ENCODE peak calls at places on chromosome 1, in nine cellular contexts. One of them, this sample, is unnamed.

GRCh38 chr1:40662864-40663263 is 2.6 kb downstream of the RIMS3 start:
- DNase-seq in A549: no peak
- DNase-seq in HCT116: no peak
- DNase-seq in HL-60: no peak
- DNase-seq in SK-N-SH: no peak
- DNase-seq in K562: no peak
- DNase-seq in GM12878: no peak
- DNase-seq in Panc1: no peak
- DNase-seq in HepG2: no peak
- DNase-seq in this sample: no peak

GRCh38 chr1:170340259-170340658 is 191.7 kb upstream of the GORAB start:
- DNase-seq in A549: no peak
- DNase-seq in HCT116: no peak
- DNase-seq in HL-60: no peak
- DNase-seq in SK-N-SH: no peak
- DNase-seq in K562: no peak
- DNase-seq in GM12878: no peak
- DNase-seq in Panc1: no peak
- DNase-seq in HepG2: no peak
- DNase-seq in this sample: no peak

GRCh38 chr1:246689409-246689997 is 34.7 kb upstream of the SCCPDH start:
- DNase-seq in A549: peak; percentile 94
- DNase-seq in HCT116: peak; percentile 52
- DNase-seq in HL-60: peak; percentile 76
- DNase-seq in SK-N-SH: peak; percentile 88
- DNase-seq in K562: peak; percentile 72
- DNase-seq in GM12878: peak; percentile 34
- DNase-seq in Panc1: peak; percentile 62
- DNase-seq in HepG2: peak; percentile 77
- DNase-seq in this sample: peak; percentile 92

GRCh38 chr1:204829133-204829532 is 41.5 kb upstream of the NFASC start:
- DNase-seq in A549: no peak
- DNase-seq in HCT116: no peak
- DNase-seq in HL-60: no peak
- DNase-seq in SK-N-SH: no peak
- DNase-seq in K562: no peak
- DNase-seq in GM12878: no peak
- DNase-seq in Panc1: no peak
- DNase-seq in HepG2: no peak
- DNase-seq in this sample: peak; percentile 52

GRCh38 chr1:12594966-12595838 is 22.8 kb downstream of the DHRS3 start:
- DNase-seq in A549: peak; percentile 69
- DNase-seq in HCT116: no peak
- DNase-seq in HL-60: no peak
- DNase-seq in SK-N-SH: peak; percentile 90
- DNase-seq in K562: no peak
- DNase-seq in GM12878: no peak
- DNase-seq in Panc1: no peak
- DNase-seq in HepG2: no peak
- DNase-seq in this sample: peak; percentile 89

GRCh38 chr1:81305997-81306452 is 494.7 kb upstream of the ADGRL2 start:
- DNase-seq in A549: peak; percentile 14
- DNase-seq in HCT116: no peak
- DNase-seq in HL-60: peak; percentile 22
- DNase-seq in SK-N-SH: peak; percentile 60
- DNase-seq in K562: no peak
- DNase-seq in GM12878: no peak
- DNase-seq in Panc1: peak; percentile 4
- DNase-seq in HepG2: no peak
- DNase-seq in this sample: peak; percentile 62

GRCh38 chr1:160954158-160955104 is at the start of gene ITLN2:
- DNase-seq in A549: peak; percentile 73
- DNase-seq in HCT116: peak; percentile 45
- DNase-seq in HL-60: peak; percentile 63
- DNase-seq in SK-N-SH: peak; percentile 36
- DNase-seq in K562: peak; percentile 62
- DNase-seq in GM12878: peak; percentile 16
- DNase-seq in Panc1: peak; percentile 22
- DNase-seq in HepG2: peak; percentile 67
- DNase-seq in this sample: peak; percentile 86

GRCh38 chr1:239672256-239672655 is 285.9 kb downstream of the CHRM3 start:
- DNase-seq in A549: no peak
- DNase-seq in HCT116: no peak
- DNase-seq in HL-60: no peak
- DNase-seq in SK-N-SH: no peak
- DNase-seq in K562: no peak
- DNase-seq in GM12878: no peak
- DNase-seq in Panc1: no peak
- DNase-seq in HepG2: no peak
- DNase-seq in this sample: no peak

GRCh38 chr1:71031426-71031825 is 16.2 kb downstream of the PTGER3 start:
- DNase-seq in A549: no peak
- DNase-seq in HCT116: no peak
- DNase-seq in HL-60: no peak
- DNase-seq in SK-N-SH: no peak
- DNase-seq in K562: no peak
- DNase-seq in GM12878: no peak
- DNase-seq in Panc1: no peak
- DNase-seq in HepG2: no peak
- DNase-seq in this sample: no peak

GRCh38 chr1:112634367-112634766 is 14.7 kb downstream of the CAPZA1 start:
- DNase-seq in A549: no peak
- DNase-seq in HCT116: no peak
- DNase-seq in HL-60: no peak
- DNase-seq in SK-N-SH: no peak
- DNase-seq in K562: no peak
- DNase-seq in GM12878: no peak
- DNase-seq in Panc1: no peak
- DNase-seq in HepG2: no peak
- DNase-seq in this sample: no peak

GRCh38 chr1:112633628-112634027 is 14.0 kb downstream of the CAPZA1 start:
- DNase-seq in A549: no peak
- DNase-seq in HCT116: no peak
- DNase-seq in HL-60: no peak
- DNase-seq in SK-N-SH: no peak
- DNase-seq in K562: no peak
- DNase-seq in GM12878: no peak
- DNase-seq in Panc1: no peak
- DNase-seq in HepG2: no peak
- DNase-seq in this sample: no peak

GRCh38 chr1:112638109-112638426 is 18.4 kb downstream of the CAPZA1 start:
- DNase-seq in A549: no peak
- DNase-seq in HCT116: no peak
- DNase-seq in HL-60: no peak
- DNase-seq in SK-N-SH: no peak
- DNase-seq in K562: no peak
- DNase-seq in GM12878: no peak
- DNase-seq in Panc1: no peak
- DNase-seq in HepG2: no peak
- DNase-seq in this sample: no peak

GRCh38 chr1:112636597-112637256 is 17.1 kb downstream of the CAPZA1 start:
- DNase-seq in A549: peak; percentile 17
- DNase-seq in HCT116: no peak
- DNase-seq in HL-60: no peak
- DNase-seq in SK-N-SH: no peak
- DNase-seq in K562: no peak
- DNase-seq in GM12878: no peak
- DNase-seq in Panc1: no peak
- DNase-seq in HepG2: no peak
- DNase-seq in this sample: no peak

GRCh38 chr1:112637257-112638108 is 17.9 kb downstream of the CAPZA1 start:
- DNase-seq in A549: peak; percentile 13
- DNase-seq in HCT116: no peak
- DNase-seq in HL-60: no peak
- DNase-seq in SK-N-SH: no peak
- DNase-seq in K562: no peak
- DNase-seq in GM12878: no peak
- DNase-seq in Panc1: no peak
- DNase-seq in HepG2: peak; percentile 80
- DNase-seq in this sample: no peak
- TF ChIP-seq REST in A549: no peak
- TF ChIP-seq REST in HCT116: no peak
- TF ChIP-seq REST in HL-60: no peak
- TF ChIP-seq REST in SK-N-SH: no peak
- TF ChIP-seq REST in K562: no peak
- TF ChIP-seq REST in GM12878: no peak
- TF ChIP-seq REST in Panc1: no peak
- TF ChIP-seq REST in HepG2: no peak
- TF ChIP-seq REST in this sample: no peak

DNA sequence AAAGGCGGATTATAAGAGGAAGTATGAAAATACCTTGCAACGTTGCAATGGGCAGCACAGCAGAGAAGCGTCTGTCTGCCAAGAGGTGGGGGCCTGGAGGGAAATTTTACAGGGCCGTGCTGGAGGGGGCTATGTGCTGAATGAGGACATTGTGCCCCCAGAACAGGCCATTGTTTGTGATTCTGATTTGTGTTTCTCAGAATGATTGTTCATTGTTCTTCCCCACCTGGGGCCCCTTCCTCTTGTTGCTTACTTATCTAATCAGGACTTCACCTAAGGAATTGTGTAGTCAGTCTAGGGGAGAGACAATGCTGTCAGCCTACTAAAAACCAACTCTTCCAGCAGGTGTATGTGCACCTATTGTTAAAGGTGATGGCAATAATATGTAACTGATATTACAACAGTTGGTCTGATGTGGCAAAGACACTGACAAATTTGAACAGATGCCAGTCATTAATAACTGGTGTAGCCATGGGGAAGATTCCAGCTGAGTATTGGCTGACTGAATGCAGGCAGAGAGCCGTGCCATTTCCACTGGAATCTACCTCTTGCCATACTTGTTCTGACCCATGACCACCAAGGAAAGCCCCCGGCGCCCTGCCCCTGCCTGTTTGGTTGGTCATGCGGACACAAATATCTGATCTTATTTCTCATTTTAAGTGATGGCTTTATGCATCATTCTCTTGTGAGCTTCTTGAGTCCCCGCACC is 45.2 kb upstream of the PSEN2 start:
- DNase-seq in A549: no peak
- DNase-seq in HCT116: no peak
- DNase-seq in HL-60: no peak
- DNase-seq in SK-N-SH: no peak
- DNase-seq in K562: no peak
- DNase-seq in GM12878: peak; percentile 31
- DNase-seq in Panc1: no peak
- DNase-seq in HepG2: no peak
- DNase-seq in this sample: no peak
- TF ChIP-seq REST in A549: no peak
- TF ChIP-seq REST in HCT116: no peak
- TF ChIP-seq REST in HL-60: no peak
- TF ChIP-seq REST in SK-N-SH: no peak
- TF ChIP-seq REST in K562: no peak
- TF ChIP-seq REST in GM12878: no peak
- TF ChIP-seq REST in Panc1: no peak
- TF ChIP-seq REST in HepG2: no peak
- TF ChIP-seq REST in this sample: no peak

GRCh38 chr1:26373281-26373680 is 731 bp upstream of the ZNF683 start:
- DNase-seq in A549: no peak
- DNase-seq in HCT116: no peak
- DNase-seq in HL-60: no peak
- DNase-seq in SK-N-SH: no peak
- DNase-seq in K562: no peak
- DNase-seq in GM12878: no peak
- DNase-seq in Panc1: no peak
- DNase-seq in HepG2: no peak
- DNase-seq in this sample: no peak
- TF ChIP-seq REST in A549: no peak
- TF ChIP-seq REST in HCT116: no peak
- TF ChIP-seq REST in HL-60: no peak
- TF ChIP-seq REST in SK-N-SH: no peak
- TF ChIP-seq REST in K562: no peak
- TF ChIP-seq REST in GM12878: no peak
- TF ChIP-seq REST in Panc1: no peak
- TF ChIP-seq REST in HepG2: no peak
- TF ChIP-seq REST in this sample: no peak

DNA sequence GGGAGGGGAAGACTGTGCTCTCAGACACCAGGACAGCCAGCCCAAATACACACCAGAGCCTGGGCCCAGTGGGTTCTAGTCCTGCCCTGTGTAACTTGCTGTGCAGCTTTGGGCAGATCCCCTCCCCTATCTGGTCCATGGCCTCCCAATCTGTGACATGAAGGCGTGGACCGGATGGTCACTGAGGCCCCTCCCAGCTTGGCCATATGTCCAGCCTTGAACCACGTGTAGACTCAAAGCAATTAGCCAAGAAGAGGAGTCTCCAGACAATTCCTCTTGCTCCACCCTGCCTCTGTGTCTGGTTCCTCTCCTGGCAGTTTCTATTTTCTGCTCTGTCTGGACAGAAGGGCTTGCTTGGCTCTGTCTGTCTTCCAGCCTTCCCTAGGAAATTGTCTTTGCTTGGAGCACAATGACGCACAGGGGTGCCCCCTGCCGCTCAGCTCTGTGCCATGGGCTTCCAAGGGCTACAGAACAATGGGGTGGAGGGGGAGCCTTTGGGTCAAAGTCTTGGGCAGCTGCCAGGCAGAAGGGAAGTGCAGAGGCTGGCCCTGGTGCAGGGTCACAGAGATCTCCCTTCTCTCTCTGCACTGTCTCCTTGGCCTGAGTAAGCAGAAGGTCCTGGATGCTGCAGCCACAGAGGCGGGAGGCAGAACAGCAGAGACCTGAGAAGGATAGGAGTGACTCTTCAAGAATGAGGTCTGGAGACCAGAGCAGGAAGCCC is 66.1 kb downstream of the TENT5C start:
- DNase-seq in A549: no peak
- DNase-seq in HCT116: no peak
- DNase-seq in HL-60: peak; percentile 77
- DNase-seq in SK-N-SH: no peak
- DNase-seq in K562: peak; percentile 47
- DNase-seq in GM12878: no peak
- DNase-seq in Panc1: no peak
- DNase-seq in HepG2: peak; percentile 46
- DNase-seq in this sample: peak; percentile 51
- TF ChIP-seq REST in A549: no peak
- TF ChIP-seq REST in HCT116: no peak
- TF ChIP-seq REST in HL-60: no peak
- TF ChIP-seq REST in SK-N-SH: no peak
- TF ChIP-seq REST in K562: no peak
- TF ChIP-seq REST in GM12878: no peak
- TF ChIP-seq REST in Panc1: no peak
- TF ChIP-seq REST in HepG2: no peak
- TF ChIP-seq REST in this sample: no peak

This sample was measured in GM23338.